ENCODE peak calls at places on chromosomes 5 and 9, in six cellular contexts. P is hepatocyte, W is neural progenitor cell, Z is GM23248, U is fibroblast of lung, F is GM23338. X is an unnamed sample.

GRCh38 chr9:35522189-35522588 is 32.3 kb downstream of the RUSC2 start:
- DNase-seq in P (no peak), W (no peak), Z (peak), U (no peak), F (peak), X (peak)

GRCh38 chr5:1950096-1950707 is 67.5 kb upstream of the IRX4 start:
- DNase-seq in P (no peak), W (no peak), Z (no peak), U (no peak), F (no peak), X (peak)

GRCh38 chr5:139177809-139178581 is 20.2 kb downstream of the SIL1 start:
- DNase-seq in P (no peak), W (no peak), Z (peak), U (peak), F (no peak), X (no peak)

GRCh38 chr9:114141553-114142548 is 13.5 kb upstream of the COL27A1 start:
- DNase-seq in P (peak), W (no peak), Z (peak), U (peak), F (no peak), X (no peak)

GRCh38 chr5:84885479-84886258 is 501.0 kb upstream of the EDIL3 start:
- DNase-seq in P (peak), W (no peak), Z (no peak), U (peak), F (no peak), X (no peak)

GRCh38 chr5:80865547-80865946 is 94.6 kb upstream of the RASGRF2 start:
- DNase-seq in P (no peak), W (no peak), Z (peak), U (peak), F (no peak), X (no peak)

GRCh38 chr9:5698810-5699556 is 70.1 kb downstream of the RIC1 start:
- DNase-seq in P (no peak), W (no peak), Z (no peak), U (peak), F (no peak), X (no peak)

GRCh38 chr9:107707915-107708441 is 218.4 kb upstream of the KLF4 start:
- DNase-seq in P (no peak), W (no peak), Z (peak), U (no peak), F (no peak), X (peak)

GRCh38 chr5:100182402-100182801 is 352.8 kb upstream of the FAM174A start:
- DNase-seq in P (no peak), W (no peak), Z (no peak), U (no peak), F (no peak), X (no peak)

GRCh38 chr9:123149067-123149466 is 115.6 kb downstream of the GPR21 start:
- DNase-seq in P (no peak), W (no peak), Z (no peak), U (no peak), F (no peak), X (no peak)

GRCh38 chr5:92042237-92042636 is 659.1 kb upstream of the ARRDC3 start:
- DNase-seq in P (no peak), W (no peak), Z (no peak), U (no peak), F (no peak), X (no peak)

GRCh38 chr9:131112374-131113159 is 12.8 kb upstream of the NUP214 start:
- DNase-seq in P (no peak), W (no peak), Z (no peak), U (no peak), F (no peak), X (no peak)

GRCh38 chr9:127833555-127833954 is 20.9 kb downstream of the ENG start:
- DNase-seq in P (no peak), W (no peak), Z (peak), U (peak), F (no peak), X (peak)

GRCh38 chr5:96049398-96050272 is 88.0 kb upstream of the ELL2 start:
- DNase-seq in P (no peak), W (no peak), Z (peak), U (peak), F (no peak), X (peak)

GRCh38 chr9:87080512-87081225 is 133.4 kb upstream of the GAS1 start:
- DNase-seq in P (peak), W (no peak), Z (peak), U (peak), F (peak), X (no peak)

GRCh38 chr9:115615821-115616665 is 498.1 kb upstream of the TNC start:
- DNase-seq in P (no peak), W (no peak), Z (peak), U (peak), F (no peak), X (peak)

GRCh38 chr5:132298813-132299212 is 4.6 kb downstream of the SLC22A4 start:
- DNase-seq in P (no peak), W (no peak), Z (no peak), U (no peak), F (no peak), X (no peak)

GRCh38 chr5:142179776-142180387 is 71.3 kb downstream of the NDFIP1 start:
- DNase-seq in P (no peak), W (no peak), Z (no peak), U (no peak), F (no peak), X (no peak)

GRCh38 chr5:160293901-160294561 is 18.3 kb downstream of the CCNJL start:
- DNase-seq in P (no peak), W (peak), Z (no peak), U (no peak), F (peak), X (no peak)

GRCh38 chr9:98922721-98923435 is 20.8 kb upstream of the COL15A1 start:
- DNase-seq in P (no peak), W (no peak), Z (no peak), U (no peak), F (no peak), X (no peak)

GRCh38 chr5:156326718-156327259 is at the start of gene SGCD:
- DNase-seq in P (peak), W (peak), Z (peak), U (peak), F (peak), X (peak)

GRCh38 chr9:71767421-71768321 is 642 bp downstream of the CEMIP2 start:
- DNase-seq in P (peak), W (peak), Z (peak), U (peak), F (peak), X (peak)

GRCh38 chr9:14403112-14403511 is 89.2 kb upstream of the NFIB start:
- DNase-seq in P (no peak), W (no peak), Z (no peak), U (no peak), F (no peak), X (no peak)
- H2AFZ ChIP-seq in P (no peak), W (no peak), Z (no peak), U (no peak), F (peak), X (no peak)

GRCh38 chr5:176743136-176743827 is 67.1 kb upstream of the UNC5A start:
- DNase-seq in P (peak), W (peak), Z (peak), U (no peak), F (peak), X (peak)
- H2AFZ ChIP-seq in P (peak), W (peak), Z (no peak), U (no peak), F (peak), X (no peak)

GRCh38 chr9:133727876-133728441 is 10.2 kb downstream of the SARDH start:
- DNase-seq in P (no peak), W (peak), Z (no peak), U (no peak), F (no peak), X (peak)

GRCh38 chr9:133730994-133731715 is 7.0 kb downstream of the SARDH start:
- DNase-seq in P (no peak), W (peak), Z (no peak), U (no peak), F (no peak), X (peak)

GRCh38 chr9:133728856-133729645 is 9.1 kb downstream of the SARDH start:
- DNase-seq in P (no peak), W (peak), Z (no peak), U (no peak), F (no peak), X (peak)

GRCh38 chr9:133731876-133732321 is 6.3 kb downstream of the SARDH start:
- DNase-seq in P (peak), W (peak), Z (peak), U (peak), F (peak), X (peak)

GRCh38 chr9:133729646-133730281 is 8.4 kb downstream of the SARDH start:
- DNase-seq in P (no peak), W (peak), Z (no peak), U (no peak), F (no peak), X (peak)
- H2AFZ ChIP-seq in P (no peak), W (no peak), Z (no peak), U (no peak), F (no peak), X (no peak)

DNA sequence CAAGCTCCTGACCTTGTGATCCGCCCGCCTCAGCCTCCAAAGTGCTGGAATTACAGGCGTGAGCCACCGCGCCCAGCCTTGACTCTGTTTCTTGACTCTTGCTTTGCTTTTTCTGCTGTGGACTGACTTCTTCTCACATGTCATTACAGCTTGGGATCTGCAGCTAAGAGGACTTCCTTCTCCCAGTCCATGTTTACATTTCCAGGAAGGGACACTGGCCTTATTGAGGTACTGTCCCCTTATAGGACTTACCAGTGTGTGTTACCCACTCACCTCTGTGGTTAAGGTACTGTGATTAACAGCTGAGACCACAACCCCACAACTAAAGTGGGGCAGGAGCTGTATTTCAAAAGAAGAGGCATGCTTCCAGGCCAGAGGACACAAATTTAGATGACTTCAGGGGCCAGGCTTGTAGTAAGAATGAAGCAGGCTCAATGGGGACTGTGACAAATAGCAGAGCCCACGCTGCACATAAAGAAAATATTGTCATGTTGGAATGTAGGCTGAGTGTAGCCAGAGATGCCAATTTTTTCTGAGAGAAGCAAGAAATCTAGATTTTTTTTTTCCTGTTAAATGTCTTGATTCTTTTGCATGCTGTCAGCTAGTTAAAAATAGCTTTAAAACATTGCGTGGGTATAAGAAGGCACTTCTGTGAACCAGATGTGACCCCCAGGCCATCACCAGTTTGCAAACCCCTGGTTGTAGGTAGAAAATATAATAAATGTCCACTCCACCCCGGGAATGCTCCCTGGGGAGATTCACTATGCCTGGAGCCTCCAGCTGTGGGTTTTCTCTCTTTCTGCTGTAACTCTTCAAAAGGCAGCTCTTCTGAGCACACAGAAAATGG is 75.0 kb downstream of the PTPDC1 start:
- DNase-seq in P (no peak), W (no peak), Z (peak), U (no peak), F (no peak), X (peak)
- H2AFZ ChIP-seq in P (no peak), W (no peak), Z (peak), U (no peak), F (no peak), X (peak)

GRCh38 chr5:152905286-152905685 is 500.2 kb upstream of the NMUR2 start:
- DNase-seq in P (no peak), W (no peak), Z (no peak), U (no peak), F (no peak), X (no peak)

GRCh38 chr5:152901754-152902153 is 496.7 kb upstream of the NMUR2 start:
- DNase-seq in P (no peak), W (no peak), Z (no peak), U (no peak), F (no peak), X (no peak)

GRCh38 chr5:152912924-152913323 is 507.8 kb upstream of the NMUR2 start:
- DNase-seq in P (no peak), W (no peak), Z (no peak), U (no peak), F (no peak), X (no peak)

GRCh38 chr5:152907488-152908245 is 502.6 kb upstream of the NMUR2 start:
- DNase-seq in P (no peak), W (no peak), Z (no peak), U (no peak), F (no peak), X (peak)
- H2AFZ ChIP-seq in P (no peak), W (no peak), Z (no peak), U (no peak), F (no peak), X (no peak)

DNA sequence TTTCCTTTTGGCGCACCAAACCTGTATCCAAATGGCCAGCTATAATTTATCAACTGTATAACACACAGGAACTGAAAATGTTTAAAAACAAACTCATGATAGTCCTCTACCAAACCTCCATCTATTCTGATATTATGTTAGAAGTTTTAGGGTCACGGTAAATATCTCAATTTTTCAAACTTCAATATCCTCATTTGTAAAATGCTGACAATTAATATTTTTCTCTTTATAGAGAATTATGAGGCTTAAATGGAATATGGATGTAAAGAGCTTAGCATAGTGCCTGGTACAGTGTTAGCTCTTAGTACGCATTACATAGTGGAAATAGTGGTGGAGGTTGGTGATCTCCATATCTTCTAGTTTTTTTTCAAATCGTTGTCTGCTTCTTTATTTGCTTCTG is 917.6 kb downstream of the TLE4 start:
- DNase-seq in P (no peak), W (no peak), Z (no peak), U (no peak), F (no peak), X (no peak)
- H2AFZ ChIP-seq in P (no peak), W (no peak), Z (no peak), U (no peak), F (no peak), X (no peak)